ENCODE peak calls at places on chromosome 17, in five cellular contexts. J is left ventricle myocardium inferior; H is stomach; Q is effector memory CD4-positive, alpha-beta T cell; I is cardiac muscle cell. P is an unnamed sample.

GRCh38 chr17:82592289-82592683 is 56.0 kb downstream of the WDR45B start:
- DNase-seq in I (no peak), Q (no peak), H (peak; percentile 57), J (no peak), P (no peak)

GRCh38 chr17:76420356-76421053 is 32.4 kb downstream of the UBE2O start:
- DNase-seq in I (no peak), J (no peak), H (no peak), Q (no peak), P (no peak)

GRCh38 chr17:8632087-8632486 is 1.6 kb upstream of the MYH10 start:
- DNase-seq in I (no peak), H (no peak), J (no peak), Q (no peak), P (no peak)

GRCh38 chr17:9865585-9865984 is 39.5 kb downstream of the RCVRN start:
- DNase-seq in I (no peak), J (no peak), H (no peak), Q (no peak), P (no peak)

GRCh38 chr17:19744922-19745757 is 3.0 kb downstream of the ALDH3A1 start:
- DNase-seq in I (peak; percentile 92), J (peak; percentile 92), Q (peak; percentile 67), H (peak; percentile 96), P (no peak)

GRCh38 chr17:77666881-77667395 is 291.6 kb upstream of the TNRC6C start:
- DNase-seq in I (no peak), J (no peak), Q (peak; percentile 55), H (no peak), P (no peak)

GRCh38 chr17:41302981-41303380 is 330 bp upstream of the KRTAP29-1 start:
- DNase-seq in J (no peak), H (no peak), I (no peak), Q (no peak), P (no peak)

GRCh38 chr17:19753049-19753444 is 4.9 kb upstream of the ALDH3A1 start:
- DNase-seq in Q (no peak), J (peak; percentile 55), H (peak; percentile 91), I (no peak), P (no peak)

GRCh38 chr17:76716146-76716833 is 5.5 kb upstream of the MXRA7 start:
- DNase-seq in H (peak; percentile 48), J (peak; percentile 42), I (no peak), Q (peak; percentile 55), P (no peak)

GRCh38 chr17:27199948-27200347 is 94.0 kb upstream of the WSB1 start:
- DNase-seq in I (no peak), Q (no peak), H (no peak), J (no peak), P (no peak)

GRCh38 chr17:30886187-30886586 is 19.9 kb downstream of the TEFM start:
- DNase-seq in I (no peak), H (no peak), Q (no peak), J (no peak), P (no peak)

GRCh38 chr17:14299261-14300093 is 1.4 kb upstream of the HS3ST3B1 start:
- DNase-seq in H (peak; percentile 40), I (peak; percentile 64), J (no peak), Q (peak; percentile 32), P (no peak)

GRCh38 chr17:9054611-9055010 is 33.3 kb downstream of the NTN1 start:
- DNase-seq in H (no peak), J (no peak), Q (no peak), I (no peak), P (no peak)

GRCh38 chr17:77800832-77801231 is 157.7 kb upstream of the TNRC6C start:
- DNase-seq in I (no peak), Q (no peak), J (no peak), H (no peak), P (no peak)

GRCh38 chr17:81414751-81415516 is 19.7 kb downstream of the BAHCC1 start:
- DNase-seq in J (no peak), H (no peak), I (no peak), Q (no peak), P (no peak)

GRCh38 chr17:12591336-12591735 is 74.4 kb upstream of the MYOCD start:
- DNase-seq in Q (no peak), H (no peak), I (no peak), J (no peak), P (no peak)

GRCh38 chr17:64084086-64084939 is 45.6 kb downstream of the ERN1 start:
- DNase-seq in I (no peak), Q (no peak), J (no peak), H (peak; percentile 39), P (no peak)

GRCh38 chr17:55295411-55296170 is 30.8 kb downstream of the HLF start:
- DNase-seq in Q (peak; percentile 29), I (peak; percentile 51), J (no peak), H (peak; percentile 68), P (peak; percentile 55)

GRCh38 chr17:27245230-27245696 is 48.7 kb upstream of the WSB1 start:
- DNase-seq in Q (peak; percentile 8), H (peak; percentile 74), I (peak; percentile 73), J (peak; percentile 86), P (no peak)

DNA sequence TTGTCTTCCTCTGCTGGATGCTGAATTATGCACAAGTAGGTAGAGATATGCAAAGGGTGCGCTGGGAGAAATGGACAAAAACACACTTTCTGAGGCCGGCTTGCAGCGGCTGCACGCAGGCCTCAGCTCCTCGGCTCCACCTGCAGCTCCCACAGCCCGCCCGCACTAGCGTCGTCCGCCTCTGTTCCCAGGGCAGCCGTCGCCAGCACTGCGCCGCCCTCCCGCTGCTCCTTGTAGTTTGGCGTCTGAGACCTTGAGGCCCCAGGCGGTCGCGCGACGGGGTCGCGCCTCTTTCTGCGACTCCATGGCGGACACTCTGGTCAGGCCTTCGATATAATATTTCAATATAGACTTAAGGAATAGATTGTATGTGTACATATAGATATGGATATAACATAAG is 24.8 kb downstream of the SLFN12 start:
- DNase-seq in I (no peak), J (no peak), Q (no peak), H (no peak), P (no peak)
- H3K36me3 ChIP-seq in I (no peaks in the 10 kb centered on the region), J (peaks cover 44% of the 10 kb centered on the region), Q (peaks cover 8% of the 10 kb centered on the region), H (no peaks in the 10 kb centered on the region), P (no peaks in the 10 kb centered on the region)

DNA sequence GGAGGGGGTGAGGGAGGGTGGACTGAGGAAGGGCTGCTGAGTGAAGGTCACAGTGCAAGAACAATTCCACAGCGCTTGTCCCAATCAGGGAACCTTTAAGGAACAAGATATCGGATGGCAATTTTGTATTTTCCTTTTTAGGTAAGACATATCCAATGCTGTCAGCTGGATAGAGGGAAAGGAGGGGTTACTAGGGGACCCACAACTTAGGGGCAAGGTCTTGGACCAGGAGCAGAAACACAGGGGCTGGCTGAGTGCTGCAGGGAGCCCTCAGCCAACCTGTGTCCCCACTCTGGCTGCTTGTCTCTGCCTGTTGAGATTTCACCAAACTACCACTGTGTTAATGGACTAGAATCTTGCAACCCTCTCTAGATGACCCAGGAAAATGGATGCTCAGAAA is 47.6 kb downstream of the AKAP1 start:
- DNase-seq in J (no peak), H (no peak), I (peak; percentile 6), Q (no peak), P (no peak)
- H3K27ac ChIP-seq in J (no peak overlapping the region), H (no peak overlapping the region), I (no peak overlapping the region), Q (no peak overlapping the region), P (no peak overlapping the region)

GRCh38 chr17:33811006-33811760 is 443.9 kb upstream of the CCL2 start:
- DNase-seq in H (no peak), I (no peak), J (no peak), Q (no peak), P (no peak)

GRCh38 chr17:33811984-33812383 is 443.1 kb upstream of the CCL2 start:
- DNase-seq in Q (no peak), I (no peak), H (no peak), J (no peak), P (no peak)

GRCh38 chr17:33819539-33819938 is 435.5 kb upstream of the CCL2 start:
- DNase-seq in J (no peak), H (no peak), I (no peak), Q (no peak), P (no peak)

GRCh38 chr17:33814852-33815251 is 440.2 kb upstream of the CCL2 start:
- DNase-seq in Q (no peak), J (no peak), H (no peak), I (no peak), P (no peak)

GRCh38 chr17:33816842-33817241 is 438.2 kb upstream of the CCL2 start:
- DNase-seq in J (no peak), I (no peak), H (no peak), Q (no peak), P (no peak)
- H3K36me3 ChIP-seq in J (no peaks in the 10 kb centered on the region), I (no peaks in the 10 kb centered on the region), H (no peaks in the 10 kb centered on the region), Q (no peaks in the 10 kb centered on the region), P (no peaks in the 10 kb centered on the region)

GRCh38 chr17:42985225-42985624 is 4.9 kb downstream of the RUNDC1 start:
- DNase-seq in J (no peak), H (no peak), I (no peak), Q (no peak), P (no peak)
- H3K27ac ChIP-seq in J (no peak overlapping the region), H (no peak overlapping the region), I (no peak overlapping the region), Q (no peak overlapping the region), P (no peak overlapping the region)

GRCh38 chr17:43020789-43021738 is 1.1 kb downstream of the VAT1 start:
- DNase-seq in I (peak; percentile 52), H (peak; percentile 34), Q (no peak), J (peak; percentile 65), P (no peak)
- H3K36me3 ChIP-seq in I (no peaks in the 10 kb centered on the region), H (peaks cover 14% of the 10 kb centered on the region), Q (no peaks in the 10 kb centered on the region), J (peaks cover 24% of the 10 kb centered on the region), P (no peaks in the 10 kb centered on the region)

GRCh38 chr17:11005940-11006339 is 168.1 kb upstream of the PIRT start:
- DNase-seq in H (no peak), J (no peak), Q (no peak), I (no peak), P (no peak)
- H3K27ac ChIP-seq in H (no peak overlapping the region), J (no peak overlapping the region), Q (no peak overlapping the region), I (no peak overlapping the region), P (no peak overlapping the region)

GRCh38 chr17:50696365-50696879 is 11.3 kb downstream of the ANKRD40 start:
- DNase-seq in J (no peak), I (no peak), H (no peak), Q (no peak), P (no peak)

GRCh38 chr17:50697663-50698272 is 9.9 kb downstream of the ANKRD40 start:
- DNase-seq in H (no peak), J (no peak), I (no peak), Q (no peak), P (no peak)

GRCh38 chr17:50697076-50697475 is 10.6 kb downstream of the ANKRD40 start:
- DNase-seq in Q (no peak), I (no peak), J (no peak), H (no peak), P (no peak)

GRCh38 chr17:50703162-50703561 is 4.6 kb downstream of the ANKRD40 start:
- DNase-seq in J (no peak), H (no peak), Q (no peak), I (no peak), P (no peak)

DNA sequence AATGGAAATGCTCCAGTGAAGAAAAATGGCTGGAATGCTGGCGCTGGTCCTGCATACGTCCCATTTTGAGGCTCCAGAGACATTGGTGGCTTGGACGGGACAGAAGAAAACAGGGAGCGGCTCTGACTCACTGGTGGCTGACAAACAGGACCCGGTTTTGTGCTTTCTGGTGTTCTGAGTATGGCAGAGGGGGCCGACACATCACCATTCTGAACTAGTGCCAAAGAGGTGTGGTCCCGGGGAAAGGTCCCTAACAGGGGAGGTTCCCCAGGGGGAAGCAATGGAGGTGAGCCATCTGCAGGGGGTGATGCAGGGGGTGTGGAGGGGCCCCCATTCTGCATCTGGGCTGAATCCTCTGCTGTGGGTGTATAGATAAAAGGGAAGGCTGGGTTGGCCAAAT is 8.3 kb downstream of the ANKRD40 start:
- DNase-seq in Q (no peak), J (no peak), I (no peak), H (no peak), P (no peak)
- H3K36me3 ChIP-seq in Q (peaks cover 52% of the 10 kb centered on the region), J (peaks cover 75% of the 10 kb centered on the region), I (peaks cover 49% of the 10 kb centered on the region), H (peaks cover 51% of the 10 kb centered on the region), P (peaks cover 81% of the 10 kb centered on the region)

P was measured in SK-N-MC.